ENCODE peak calls at places on chromosomes 11 and 22, in seven cellular contexts. P is CD8-positive, alpha-beta T cell; I is adrenal gland; S is right atrium auricular region; W is colonic mucosa; R is transverse colon; C is heart right ventricle. L is an unnamed sample.

GRCh38 chr22:18103527-18104269 is 6.9 kb upstream of the TUBA8 start:
- DNase-seq in P (no peak), I (no peak), S (no peak), W (no peak), R (no peak), C (no peak), L (no peak)

GRCh38 chr11:35626511-35626910 is 8.3 kb downstream of the FJX1 start:
- DNase-seq in P (no peak), I (no peak), S (no peak), W (no peak), R (no peak), C (no peak), L (no peak)

GRCh38 chr11:111555255-111555654 is 14.7 kb downstream of the LAYN start:
- DNase-seq in P (no peak), I (no peak), S (no peak), W (no peak), R (no peak), C (no peak), L (no peak)

GRCh38 chr22:28931844-28932561 is 48.6 kb downstream of the ZNRF3 start:
- DNase-seq in P (no peak), I (no peak), S (no peak), W (no peak), R (no peak), C (no peak), L (no peak)

GRCh38 chr11:11860103-11860979 is 18.6 kb downstream of the USP47 start:
- DNase-seq in P (no peak), I (no peak), S (no peak), W (no peak), R (no peak), C (no peak), L (no peak)

GRCh38 chr11:133082851-133083488 is 449.3 kb downstream of the OPCML start:
- DNase-seq in P (no peak), I (peak; percentile 66), S (no peak), W (peak; percentile 43), R (peak; percentile 64), C (peak; percentile 28), L (peak; percentile 71)

GRCh38 chr11:121497176-121497995 is 44.6 kb upstream of the SORL1-AS1 start:
- DNase-seq in P (no peak), I (no peak), S (no peak), W (peak; percentile 29), R (peak; percentile 17), C (no peak), L (no peak)

GRCh38 chr11:134001101-134001500 is 44.3 kb upstream of the IGSF9B start:
- DNase-seq in P (no peak), I (no peak), S (no peak), W (no peak), R (no peak), C (no peak), L (no peak)

GRCh38 chr11:76267563-76267962 is 61.3 kb upstream of the WNT11 start:
- DNase-seq in P (no peak), I (no peak), S (no peak), W (no peak), R (no peak), C (no peak), L (no peak)

GRCh38 chr11:32088117-32088941 is 2.5 kb upstream of the RCN1 start:
- DNase-seq in P (no peak), I (peak; percentile 53), S (peak; percentile 83), W (peak; percentile 38), R (no peak), C (peak; percentile 83), L (no peak)

GRCh38 chr22:31241200-31241599 is 29.1 kb downstream of the LIMK2 start:
- DNase-seq in P (no peak), I (no peak), S (no peak), W (peak; percentile 35), R (no peak), C (no peak), L (no peak)

GRCh38 chr11:117999354-117999993 is 13.3 kb downstream of the IL10RA start:
- DNase-seq in P (no peak), I (no peak), S (no peak), W (no peak), R (no peak), C (no peak), L (no peak)

GRCh38 chr22:37425800-37426531 is 1.3 kb downstream of the ELFN2 start:
- DNase-seq in P (no peak), I (no peak), S (no peak), W (no peak), R (no peak), C (no peak), L (no peak)

GRCh38 chr11:63802637-63803414 is 10.4 kb upstream of the SPINDOC start:
- DNase-seq in P (no peak), I (no peak), S (no peak), W (peak; percentile 36), R (no peak), C (no peak), L (no peak)

GRCh38 chr11:108609681-108610080 is 16.1 kb upstream of the EXPH5 start:
- DNase-seq in P (no peak), I (no peak), S (no peak), W (no peak), R (no peak), C (no peak), L (no peak)

GRCh38 chr11:22752908-22753310 is 76.7 kb downstream of the SVIP start:
- DNase-seq in P (no peak), I (no peak), S (no peak), W (no peak), R (no peak), C (no peak), L (no peak)

GRCh38 chr22:45284705-45285305 is at the start of gene UPK3A:
- DNase-seq in P (peak; percentile 67), I (peak; percentile 65), S (no peak), W (peak; percentile 87), R (peak; percentile 88), C (peak; percentile 42), L (peak; percentile 76)

GRCh38 chr11:75241906-75242644 is 1.5 kb downstream of the TPBGL start:
- DNase-seq in P (no peak), I (no peak), S (no peak), W (no peak), R (no peak), C (no peak), L (no peak)

GRCh38 chr11:102177126-102177525 is 66.9 kb downstream of the YAP1 start:
- DNase-seq in P (no peak), I (no peak), S (no peak), W (no peak), R (no peak), C (no peak), L (no peak)

GRCh38 chr11:22626573-22627239 is 1.1 kb upstream of the FANCF start:
- DNase-seq in P (no peak), I (no peak), S (no peak), W (no peak), R (no peak), C (no peak), L (no peak)

GRCh38 chr11:7593476-7593875 is 79.7 kb downstream of the PPFIBP2 start:
- DNase-seq in P (no peak), I (no peak), S (no peak), W (no peak), R (no peak), C (no peak), L (no peak)

GRCh38 chr11:78773503-78773902 is 198.8 kb upstream of the NARS2 start:
- DNase-seq in P (no peak), I (no peak), S (no peak), W (no peak), R (no peak), C (no peak), L (no peak)

GRCh38 chr11:46254135-46254491 is 23.3 kb upstream of the CREB3L1 start:
- DNase-seq in P (no peak), I (no peak), S (no peak), W (peak; percentile 87), R (peak; percentile 78), C (no peak), L (no peak)

GRCh38 chr22:31272522-31273446 is 19.5 kb downstream of the PIK3IP1 start:
- DNase-seq in P (peak; percentile 76), I (peak; percentile 67), S (no peak), W (peak; percentile 70), R (peak; percentile 56), C (peak; percentile 64), L (no peak)

GRCh38 chr11:62677709-62678108 is 1.2 kb downstream of the UBXN1 start:
- DNase-seq in P (no peak), I (no peak), S (no peak), W (no peak), R (no peak), C (no peak), L (no peak)
- H3K4me3 ChIP-seq in P (peak overlapping the region; percentile 100), I (no peak overlapping the region), S (no peak overlapping the region), W (peak overlapping the region; percentile 100), R (no peak overlapping the region), C (peak overlapping the region; percentile 94), L (peak overlapping the region; percentile 95)

DNA sequence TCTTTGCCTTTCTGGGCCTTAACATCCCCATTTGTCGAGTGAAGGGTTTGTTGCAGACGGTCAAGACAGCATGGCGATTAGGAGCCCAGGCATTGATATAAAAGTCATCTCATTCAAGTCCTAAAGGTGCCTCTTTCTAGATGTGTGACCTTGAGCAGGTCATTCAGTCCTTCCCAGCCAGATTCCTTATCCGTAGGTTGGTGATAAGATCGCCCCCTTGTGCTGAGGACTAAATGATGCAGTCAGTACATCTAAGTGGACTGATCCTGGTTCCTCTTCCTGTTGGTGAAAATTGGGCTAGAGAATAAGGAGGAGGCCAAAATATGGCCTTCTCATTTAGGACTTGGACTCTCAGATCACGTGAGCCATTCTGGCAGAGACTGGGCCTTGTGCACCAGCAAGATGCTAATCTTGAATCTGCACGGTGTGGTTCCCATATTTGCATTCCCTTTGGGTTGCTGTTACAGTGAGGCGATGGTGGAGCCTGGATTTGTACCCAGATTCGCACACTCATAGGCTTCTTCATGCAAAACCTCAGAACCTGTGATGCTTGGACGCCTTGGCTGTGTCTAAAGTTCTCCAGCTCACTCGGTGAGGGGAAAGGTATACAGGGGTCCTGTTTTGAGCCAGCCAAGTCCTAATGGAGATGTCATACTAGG is 156.8 kb downstream of the MYO18B start:
- DNase-seq in P (no peak), I (no peak), S (no peak), W (no peak), R (no peak), C (no peak), L (no peak)
- TF ChIP-seq CTCF in P (no peak), I (no peak), S (peak; percentile 23), W (no peak), R (no peak), C (no peak), L (peak; percentile 48)

GRCh38 chr22:38843201-38843715 is 570 bp downstream of the NPTXR start:
- DNase-seq in P (peak; percentile 78), I (peak; percentile 37), S (no peak), W (no peak), R (peak; percentile 28), C (no peak), L (peak; percentile 60)
- H3K27me3 ChIP-seq in P (no peaks in the 10 kb centered on the region), I (no peaks in the 10 kb centered on the region), S (no peaks in the 10 kb centered on the region), W (peaks cover 23% of the 10 kb centered on the region), R (peaks cover 59% of the 10 kb centered on the region), C (peaks cover 66% of the 10 kb centered on the region), L (peaks cover 5% of the 10 kb centered on the region)

DNA sequence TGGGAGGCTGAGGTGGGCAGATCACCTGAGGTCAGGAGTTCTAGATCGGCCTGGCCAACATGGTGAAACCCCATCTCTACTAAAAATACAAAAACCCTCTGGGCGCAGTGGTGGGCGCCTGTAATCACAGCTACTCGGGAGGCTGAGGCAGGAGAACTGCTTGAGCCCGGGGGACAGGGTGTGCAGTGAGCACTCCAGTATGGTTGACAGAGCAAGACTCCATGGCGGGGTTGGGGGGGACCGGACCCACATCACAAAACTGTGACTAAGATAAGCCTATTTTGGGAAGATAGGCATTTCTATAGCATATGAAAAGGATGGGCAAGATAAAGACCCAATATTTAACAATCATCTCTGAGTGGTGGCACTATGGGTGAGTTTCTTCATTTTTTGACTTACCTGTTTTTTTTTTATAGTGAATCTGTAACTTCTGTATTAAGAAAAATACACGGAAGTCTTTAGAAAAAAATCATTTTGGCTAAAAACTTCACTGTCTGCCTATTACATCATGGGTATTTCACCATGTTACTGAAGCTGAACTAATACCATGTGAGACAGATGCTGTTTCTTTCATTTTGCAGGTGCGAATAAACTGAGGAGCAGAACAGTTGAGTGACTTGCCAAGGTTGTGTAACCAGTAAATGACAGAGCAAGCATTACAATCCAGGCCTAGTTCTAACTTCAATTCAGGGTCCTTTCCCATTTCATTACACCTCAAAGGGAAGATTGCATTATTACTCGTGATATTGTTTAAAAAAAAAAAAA is 2.5 kb downstream of the CELF1 start:
- DNase-seq in P (no peak), I (no peak), S (no peak), W (no peak), R (no peak), C (no peak), L (no peak)
- H3K4me3 ChIP-seq in P (no peak overlapping the region), I (no peak overlapping the region), S (no peak overlapping the region), W (no peak overlapping the region), R (no peak overlapping the region), C (no peak overlapping the region), L (no peak overlapping the region)

L was measured in GM06990.